ENCODE peak calls at places on chromosomes 16 and 17, in five cellular contexts. I is HepG2, Q is HCT116, P is upper lobe of left lung, W is K562. J is an unnamed sample.

GRCh38 chr16:22624759-22625533 is 114.3 kb downstream of the NPIPB5 start:
- ATAC-seq in P (no peak), Q (no peak), W (no peak), I (no peak), J (no peak)

GRCh38 chr16:56932588-56933265 is 785 bp downstream of the HERPUD1 start:
- ATAC-seq in Q (peak), P (peak), I (peak), W (peak), J (peak)

GRCh38 chr17:30954046-30954805 is 16.6 kb upstream of the RNF135 start:
- ATAC-seq in I (no peak), P (peak), Q (no peak), W (peak), J (no peak)

GRCh38 chr16:55943257-55943656 is 68.1 kb upstream of the CES5A start:
- ATAC-seq in Q (no peak), I (no peak), P (no peak), W (no peak), J (no peak)

GRCh38 chr17:48505788-48506187 is 25.0 kb downstream of the HOXB1 start:
- ATAC-seq in W (peak), P (peak), Q (peak), I (peak), J (peak)

GRCh38 chr17:81048827-81049371 is 13.9 kb downstream of the BAIAP2 start:
- ATAC-seq in W (no peak), I (no peak), Q (no peak), P (no peak), J (no peak)

GRCh38 chr17:1050246-1050995 is 53.5 kb downstream of the TIMM22 start:
- ATAC-seq in I (no peak), Q (no peak), P (no peak), W (no peak), J (no peak)

GRCh38 chr17:2138318-2138717 is 83.4 kb downstream of the HIC1 start:
- ATAC-seq in P (peak), W (peak), Q (no peak), I (no peak), J (no peak)

GRCh38 chr17:43176119-43176570 is 5.1 kb downstream of the NBR1 start:
- ATAC-seq in P (no peak), I (peak), Q (no peak), W (no peak), J (no peak)

GRCh38 chr16:55436587-55436986 is 42.4 kb upstream of the MMP2 start:
- ATAC-seq in Q (no peak), P (no peak), I (no peak), W (no peak), J (no peak)

GRCh38 chr16:17396762-17397498 is 73.8 kb downstream of the XYLT1 start:
- ATAC-seq in P (peak), Q (no peak), W (no peak), I (no peak), J (peak)

GRCh38 chr17:30332057-30332542 is 1.8 kb downstream of the TMIGD1 start:
- ATAC-seq in P (no peak), W (no peak), I (peak), Q (no peak), J (no peak)

GRCh38 chr17:19317359-19318095 is 45.0 kb downstream of the B9D1 start:
- ATAC-seq in P (peak), W (peak), Q (peak), I (peak), J (peak)

GRCh38 chr17:58557981-58558380 is 43.5 kb upstream of the MTMR4 start:
- ATAC-seq in Q (no peak), W (no peak), P (no peak), I (no peak), J (no peak)

GRCh38 chr17:12256380-12256995 is 235.8 kb downstream of the MAP2K4 start:
- ATAC-seq in Q (peak), P (peak), W (peak), I (peak), J (no peak)

GRCh38 chr17:61440697-61441096 is 11.5 kb upstream of the TBX4 start:
- ATAC-seq in Q (no peak), W (no peak), I (no peak), P (no peak), J (no peak)

GRCh38 chr17:61444075-61444474 is 8.1 kb upstream of the TBX4 start:
- ATAC-seq in P (no peak), W (no peak), I (no peak), Q (no peak), J (no peak)

GRCh38 chr17:61443475-61443882 is 8.7 kb upstream of the TBX4 start:
- ATAC-seq in Q (no peak), I (no peak), P (no peak), W (peak), J (no peak)

GRCh38 chr17:61442878-61443474 is 9.2 kb upstream of the TBX4 start:
- ATAC-seq in Q (no peak), W (no peak), I (peak), P (no peak), J (no peak)

DNA sequence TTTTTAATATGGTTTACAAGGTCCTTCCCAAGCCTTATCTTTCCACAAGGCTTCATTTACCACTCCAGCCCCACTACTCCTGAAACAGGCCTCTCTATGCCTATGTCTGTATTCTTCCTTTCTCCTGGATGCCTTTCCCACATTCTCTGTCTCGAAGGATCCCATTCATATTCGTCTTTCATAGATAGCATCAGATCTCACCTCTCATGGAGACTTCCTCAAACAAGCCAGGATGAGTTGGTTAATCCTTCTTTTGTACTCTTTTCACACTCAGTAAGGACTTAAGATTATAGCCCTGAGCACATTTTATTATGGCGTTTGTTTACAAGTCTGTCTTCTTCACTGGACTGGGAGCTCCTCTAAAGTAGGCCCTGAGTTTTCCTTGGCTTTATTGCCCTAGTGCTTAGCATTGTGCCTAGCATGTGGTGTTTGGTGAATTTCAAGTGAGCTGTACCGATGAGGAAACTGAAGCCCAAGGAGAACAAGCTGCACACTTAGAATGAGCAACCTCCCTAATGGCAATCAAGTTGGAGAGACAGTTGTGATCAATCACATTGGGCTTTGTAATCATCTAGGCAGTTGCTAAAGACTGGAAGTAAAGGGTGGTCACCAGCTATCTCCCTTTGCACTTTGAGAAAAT is 10.0 kb upstream of the TBX4 start:
- ATAC-seq in W (no peak), Q (no peak), I (peak), P (no peak), J (no peak)
- TF ChIP-seq POLR2AphosphoS5 in W (no peak), Q (no peak), I (no peak), P (no peak), J (no peak)

DNA sequence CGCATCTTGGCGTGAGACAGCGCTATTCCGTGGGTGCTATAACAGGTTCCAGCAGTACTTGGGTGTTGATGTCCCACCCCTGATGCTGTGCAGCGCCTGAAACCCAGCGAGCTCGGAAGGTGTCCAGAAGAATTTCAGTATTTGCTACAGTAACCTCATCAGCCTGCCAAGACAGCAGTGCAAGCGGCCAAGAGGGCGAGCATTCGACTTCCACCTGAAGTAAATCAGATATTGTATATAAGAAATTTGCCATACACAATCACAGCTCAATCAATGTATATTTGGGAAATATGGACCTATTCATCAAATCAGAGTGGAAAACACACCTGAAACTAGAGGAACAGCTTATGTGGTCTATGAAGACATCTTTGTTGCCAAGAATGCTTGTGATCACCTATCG is 13.0 kb downstream of the APPBP2 start:
- ATAC-seq in W (no peak), P (no peak), I (no peak), Q (no peak), J (no peak)
- TF ChIP-seq POLR2A in W (no peak), P (no peak), I (no peak), Q (no peak), J (no peak)

GRCh38 chr17:40321502-40322416 is 12.8 kb downstream of the RARA start:
- ATAC-seq in I (no peak), Q (no peak), W (no peak), P (no peak), J (no peak)

GRCh38 chr17:40323317-40323716 is 14.3 kb downstream of the RARA start:
- ATAC-seq in W (no peak), P (no peak), Q (no peak), I (no peak), J (no peak)

GRCh38 chr17:40325156-40326013 is 16.4 kb downstream of the RARA start:
- ATAC-seq in Q (no peak), P (no peak), I (no peak), W (no peak), J (no peak)

GRCh38 chr17:40322417-40323315 is 13.7 kb downstream of the RARA start:
- ATAC-seq in W (peak), P (peak), Q (peak), I (no peak), J (peak)

DNA sequence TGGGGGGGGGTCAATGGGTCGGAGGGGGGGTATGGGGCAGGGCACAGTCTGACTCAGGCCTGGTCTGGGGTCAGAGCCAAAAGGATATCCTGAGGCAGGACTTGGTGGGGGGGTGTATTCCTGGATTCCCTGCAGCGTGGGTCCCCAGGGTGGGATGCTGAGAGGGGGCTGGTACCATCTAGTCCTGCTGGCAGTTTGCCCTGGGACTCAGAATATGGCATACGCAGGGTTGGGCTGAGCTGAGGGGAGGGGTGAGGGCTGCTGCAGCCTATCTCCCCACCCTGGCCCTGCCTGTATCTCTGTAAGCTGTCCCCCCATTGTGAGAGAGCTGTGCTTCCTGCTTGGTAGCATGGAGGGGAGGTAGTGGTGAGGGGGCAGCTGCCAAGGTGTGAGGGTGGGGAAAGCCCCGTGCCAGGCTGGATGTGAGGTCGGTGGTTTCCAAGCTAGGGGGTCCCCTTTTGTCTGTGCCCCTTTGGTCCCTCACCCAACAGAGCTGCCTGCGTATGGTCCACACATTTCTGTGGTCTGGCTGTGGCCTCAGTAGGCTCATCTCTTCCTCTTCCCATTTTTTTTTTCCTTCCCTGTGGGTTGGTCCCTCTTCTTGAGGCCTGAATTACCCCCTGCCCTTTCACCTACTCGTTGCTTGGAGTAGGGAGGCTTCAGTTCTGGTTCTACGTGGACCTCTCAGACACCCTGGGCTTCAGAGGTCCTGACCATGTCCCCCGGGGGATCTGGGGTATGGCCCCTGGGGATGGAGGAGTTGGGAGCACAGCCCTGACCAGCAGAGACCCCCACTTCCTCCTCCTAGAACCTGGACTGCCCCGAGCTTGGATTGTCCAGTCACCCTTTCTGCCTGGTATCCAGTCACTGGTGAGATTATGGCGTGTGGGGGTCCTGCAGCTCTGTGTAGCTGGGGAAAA is 15.0 kb downstream of the RARA start:
- ATAC-seq in P (peak), Q (no peak), I (no peak), W (no peak), J (peak)
- TF ChIP-seq CTCF in P (no peak), Q (no peak), I (no peak), W (no peak), J (no peak)

GRCh38 chr16:85278851-85279250 is 166.6 kb upstream of the CIBAR2 start:
- ATAC-seq in W (no peak), I (no peak), Q (no peak), P (no peak), J (no peak)
- TF ChIP-seq POLR2AphosphoS5 in W (no peak), I (no peak), Q (no peak), P (no peak), J (no peak)

GRCh38 chr16:3444032-3444388 is 530 bp downstream of the NAA60 start:
- ATAC-seq in W (peak), I (peak), Q (peak), P (peak), J (peak)
- TF ChIP-seq POLR2A in W (no peak), I (peak), Q (peak), P (no peak), J (no peak)

GRCh38 chr17:8120520-8121443 is 2.5 kb upstream of the ALOXE3 start:
- ATAC-seq in I (peak), Q (peak), W (peak), P (no peak), J (no peak)
- TF ChIP-seq CTCF in I (peak), Q (peak), W (peak), P (no peak), J (peak)